ENCODE peak calls at places on chromosomes 11 and 22, in nine cellular contexts. W is adrenal gland; F is heart right ventricle; A is GM23338; U is GM10248; Y is CD4-positive, alpha-beta T cell; P is left lung; I is uterus; N is psoas muscle. X is an unnamed sample.

GRCh38 chr22:43128928-43129424 is 14.2 kb downstream of the MCAT start:
- DNase-seq in F (no peak), W (no peak), A (peak; percentile 39), I (no peak), U (peak; percentile 59), Y (no peak), N (no peak), P (no peak), X (no peak)

GRCh38 chr11:41283196-41283930 is 176.1 kb downstream of the LRRC4C start:
- DNase-seq in P (no peak), N (no peak), A (no peak), I (no peak), Y (no peak), U (no peak), F (no peak), W (no peak), X (no peak)

GRCh38 chr11:59172345-59173079 is 580 bp downstream of the DTX4 start:
- DNase-seq in F (no peak), W (no peak), N (no peak), P (no peak), U (peak; percentile 68), Y (no peak), I (no peak), A (peak; percentile 52), X (no peak)

GRCh38 chr22:23183107-23183698 is 2.9 kb downstream of the BCR start:
- DNase-seq in A (peak; percentile 96), I (no peak), W (peak; percentile 65), F (peak; percentile 46), U (no peak), N (peak; percentile 37), P (peak; percentile 68), Y (no peak), X (no peak)

GRCh38 chr11:37748641-37749040 is 1150.6 kb upstream of the RAG2 start:
- DNase-seq in N (no peak), W (no peak), A (no peak), Y (no peak), U (no peak), I (no peak), F (no peak), P (no peak), X (no peak)

GRCh38 chr11:74182635-74183034 is 11.5 kb downstream of the PPME1 start:
- DNase-seq in N (no peak), I (no peak), A (no peak), W (no peak), Y (no peak), U (no peak), F (no peak), P (no peak), X (no peak)

GRCh38 chr11:64865286-64866172 is 12.9 kb downstream of the EHD1 start:
- DNase-seq in W (no peak), F (no peak), A (no peak), I (no peak), Y (no peak), N (peak; percentile 38), U (no peak), P (no peak), X (no peak)

GRCh38 chr11:106238704-106239360 is 161.4 kb downstream of the AASDHPPT start:
- DNase-seq in W (no peak), Y (no peak), F (no peak), A (no peak), I (no peak), U (no peak), N (no peak), P (no peak), X (no peak)

GRCh38 chr11:66363805-66364535 is 7.6 kb downstream of the SLC29A2 start:
- DNase-seq in I (no peak), F (no peak), W (no peak), U (peak; percentile 83), N (peak; percentile 72), A (peak; percentile 92), Y (peak; percentile 58), P (no peak), X (no peak)

GRCh38 chr22:27913162-27913741 is 5.8 kb downstream of the PITPNB start:
- DNase-seq in Y (no peak), P (no peak), F (peak; percentile 41), N (no peak), A (no peak), I (no peak), U (peak; percentile 17), W (no peak), X (no peak)

GRCh38 chr11:73426184-73426845 is 50.1 kb downstream of the RELT start:
- DNase-seq in U (no peak), F (no peak), I (no peak), N (no peak), Y (no peak), P (no peak), W (no peak), A (no peak), X (no peak)

GRCh38 chr22:41976961-41977566 is 7.8 kb downstream of the SEPTIN3 start:
- DNase-seq in N (no peak), P (no peak), I (no peak), A (peak; percentile 72), F (no peak), W (no peak), Y (no peak), U (no peak), X (no peak)

GRCh38 chr22:36552300-36552699 is 23.3 kb upstream of the EIF3D start:
- DNase-seq in F (no peak), I (no peak), W (no peak), P (no peak), A (no peak), N (no peak), U (peak; percentile 58), Y (no peak), X (no peak)

GRCh38 chr22:50625568-50626313 is 2.2 kb downstream of the ARSA start:
- DNase-seq in U (no peak), I (no peak), W (no peak), Y (no peak), F (no peak), A (peak; percentile 73), P (no peak), N (no peak), X (peak; percentile 68)

GRCh38 chr11:131223198-131223975 is 147.0 kb upstream of the NTM start:
- DNase-seq in U (no peak), W (no peak), A (peak; percentile 48), N (no peak), Y (no peak), F (no peak), I (no peak), P (no peak), X (no peak)

GRCh38 chr11:131218542-131218941 is 151.9 kb upstream of the NTM start:
- DNase-seq in F (no peak), U (no peak), W (no peak), A (peak; percentile 48), N (no peak), Y (no peak), P (no peak), I (no peak), X (no peak)

DNA sequence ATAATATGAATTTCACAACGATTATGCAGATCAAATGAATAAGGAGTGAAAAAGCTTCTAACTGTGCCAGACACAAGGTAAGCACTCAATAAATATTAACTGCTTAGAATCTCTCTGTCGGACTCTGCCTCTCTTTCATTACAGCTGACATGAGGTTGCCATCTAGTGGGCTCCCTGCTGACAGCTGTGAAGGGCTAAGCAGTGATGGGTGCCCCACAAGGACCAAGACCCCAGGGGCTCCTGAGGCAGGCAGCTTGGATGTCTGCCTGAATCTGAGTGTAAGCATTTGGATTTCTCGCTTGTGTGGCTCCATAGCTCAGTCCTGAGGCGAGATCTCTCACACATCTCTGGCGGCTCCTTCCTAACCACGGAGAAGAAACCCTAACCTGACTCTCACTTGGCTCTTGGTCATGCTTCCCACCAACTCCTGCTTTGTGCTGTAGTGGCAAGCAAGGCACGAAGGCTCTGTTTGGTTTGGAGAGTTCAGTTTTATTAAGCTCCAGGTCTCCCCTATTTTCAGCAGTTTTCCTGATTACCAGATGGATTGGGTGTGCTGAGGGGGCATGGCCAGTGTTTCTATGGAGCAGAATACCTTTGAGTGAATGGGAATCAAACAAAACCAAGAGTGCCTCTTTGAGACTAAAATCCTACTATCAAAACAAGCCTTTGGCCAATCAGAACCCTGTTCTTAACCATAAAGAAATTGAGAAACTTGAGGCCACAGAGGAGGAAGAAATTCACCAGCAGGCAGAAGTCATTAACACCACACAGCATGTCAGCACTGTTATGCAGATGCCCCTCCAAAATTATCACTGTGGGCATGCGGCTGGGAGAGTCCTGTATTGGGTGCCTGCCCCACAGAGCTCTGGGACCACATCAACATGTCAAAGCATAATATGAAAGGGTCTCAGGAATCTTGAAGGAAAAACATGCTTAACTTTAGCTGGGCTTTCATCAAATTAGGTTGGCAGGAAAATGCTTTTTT is 152.8 kb upstream of the NTM start:
- DNase-seq in I (no peak), U (no peak), N (no peak), Y (no peak), P (no peak), F (no peak), W (no peak), A (peak; percentile 53), X (no peak)
- TF ChIP-seq CTCF in I (no peak), U (peak; percentile 55), N (no peak), Y (no peak), P (no peak), F (peak; percentile 35), W (no peak), A (peak; percentile 70), X (peak; percentile 35)

DNA sequence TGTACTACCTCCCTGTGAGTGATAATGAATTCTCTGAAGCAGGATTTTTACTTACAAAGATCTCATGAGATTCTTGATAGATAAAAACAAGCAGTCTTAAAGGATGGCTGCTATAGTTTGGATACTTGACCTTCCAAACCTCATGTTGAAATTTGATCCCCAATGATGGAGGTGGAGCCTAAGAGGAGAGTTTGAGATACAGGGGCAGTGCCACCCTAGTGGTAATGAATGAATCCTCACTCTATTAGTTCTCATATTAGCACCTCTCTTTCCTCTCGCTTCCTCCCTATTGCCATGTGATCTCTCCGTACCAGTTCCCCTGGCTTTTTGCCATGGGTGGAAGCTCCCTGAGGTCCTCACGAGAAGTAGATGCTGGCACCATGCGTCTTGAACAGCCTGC is 37.9 kb upstream of the OR8B8 start:
- DNase-seq in P (no peak), Y (no peak), W (no peak), F (no peak), A (peak; percentile 66), N (no peak), I (no peak), U (no peak), X (no peak)
- TF ChIP-seq CTCF in P (no peak), Y (no peak), W (no peak), F (no peak), A (peak; percentile 13), N (no peak), I (no peak), U (no peak), X (peak; percentile 29)

DNA sequence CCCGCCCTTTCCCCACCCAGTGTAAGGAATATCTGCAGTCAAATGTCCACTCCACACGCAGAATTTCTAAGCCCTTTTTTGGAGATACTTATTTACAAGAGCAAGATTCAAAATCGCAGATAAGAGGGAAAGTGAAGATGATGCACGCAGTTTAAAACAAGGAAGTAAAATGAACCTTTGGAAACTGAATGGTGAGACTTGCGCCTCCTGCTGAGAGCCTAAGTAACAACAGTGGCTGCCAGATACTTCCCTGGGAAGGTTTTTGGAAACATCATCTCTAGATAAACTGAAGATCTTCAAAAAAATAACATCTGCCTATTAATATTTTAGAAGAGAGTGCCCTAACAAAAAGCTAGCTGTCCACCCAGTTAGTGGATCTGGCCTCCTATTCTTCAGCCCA is 963.1 kb upstream of the FAT3 start:
- DNase-seq in N (no peak), A (peak; percentile 67), U (no peak), W (no peak), P (no peak), F (no peak), Y (no peak), I (no peak), X (no peak)
- TF ChIP-seq CTCF in N (no peak), A (peak; percentile 70), U (no peak), W (no peak), P (no peak), F (no peak), Y (no peak), I (no peak), X (peak; percentile 48)

GRCh38 chr22:32103648-32104326 is 55.3 kb downstream of the C22orf42 start:
- DNase-seq in F (no peak), N (no peak), Y (no peak), A (peak; percentile 21), P (no peak), W (no peak), U (no peak), I (no peak), X (no peak)
- TF ChIP-seq CTCF in F (peak; percentile 30), N (peak; percentile 30), Y (peak; percentile 61), A (peak; percentile 31), P (no peak), W (peak; percentile 31), U (peak; percentile 15), I (no peak), X (peak; percentile 72)

X was measured in type B pancreatic cell.